ENCODE peak calls at places on chromosomes 5 and 9, in six cellular contexts. One of them, this sample, is unnamed.

GRCh38 chr5:117800261-117800660 is 1188.1 kb downstream of the DTWD2 start:
- DNase-seq in neural progenitor cell: no peak
- DNase-seq in colonic mucosa: no peak
- DNase-seq in right atrium auricular region: no peak
- DNase-seq in neural crest cell: no peak
- DNase-seq in epithelial cell of esophagus: no peak
- DNase-seq in this sample: no peak

GRCh38 chr5:72790188-72790587 is 26.3 kb upstream of the TNPO1 start:
- DNase-seq in epithelial cell of esophagus: peak; percentile 38
- DNase-seq in right atrium auricular region: no peak
- DNase-seq in neural progenitor cell: no peak
- DNase-seq in neural crest cell: no peak
- DNase-seq in colonic mucosa: no peak
- DNase-seq in this sample: no peak

GRCh38 chr9:13388157-13388556 is 108.7 kb upstream of the MPDZ start:
- DNase-seq in colonic mucosa: no peak
- DNase-seq in neural progenitor cell: no peak
- DNase-seq in epithelial cell of esophagus: no peak
- DNase-seq in neural crest cell: no peak
- DNase-seq in right atrium auricular region: peak; percentile 70
- DNase-seq in this sample: no peak

GRCh38 chr5:36664762-36665161 is 58.4 kb downstream of the SLC1A3 start:
- DNase-seq in epithelial cell of esophagus: peak; percentile 67
- DNase-seq in colonic mucosa: no peak
- DNase-seq in neural crest cell: no peak
- DNase-seq in right atrium auricular region: no peak
- DNase-seq in neural progenitor cell: no peak
- DNase-seq in this sample: no peak

GRCh38 chr5:174623438-174624019 is 100.9 kb upstream of the MSX2 start:
- DNase-seq in neural progenitor cell: no peak
- DNase-seq in epithelial cell of esophagus: no peak
- DNase-seq in right atrium auricular region: no peak
- DNase-seq in colonic mucosa: no peak
- DNase-seq in neural crest cell: no peak
- DNase-seq in this sample: no peak

GRCh38 chr9:5529683-5530221 is 19.4 kb downstream of the PDCD1LG2 start:
- DNase-seq in colonic mucosa: no peak
- DNase-seq in neural crest cell: no peak
- DNase-seq in epithelial cell of esophagus: peak; percentile 53
- DNase-seq in neural progenitor cell: no peak
- DNase-seq in right atrium auricular region: no peak
- DNase-seq in this sample: no peak

GRCh38 chr9:91647371-91647770 is 223.7 kb upstream of the NFIL3 start:
- DNase-seq in neural crest cell: no peak
- DNase-seq in right atrium auricular region: no peak
- DNase-seq in colonic mucosa: no peak
- DNase-seq in epithelial cell of esophagus: no peak
- DNase-seq in neural progenitor cell: no peak
- DNase-seq in this sample: no peak

GRCh38 chr5:163917741-163918140 is 412.3 kb downstream of the MAT2B start:
- DNase-seq in colonic mucosa: no peak
- DNase-seq in neural progenitor cell: no peak
- DNase-seq in epithelial cell of esophagus: peak; percentile 67
- DNase-seq in right atrium auricular region: no peak
- DNase-seq in neural crest cell: no peak
- DNase-seq in this sample: no peak

GRCh38 chr5:142955628-142956027 is 185.5 kb downstream of the ARHGAP26 start:
- DNase-seq in colonic mucosa: no peak
- DNase-seq in neural crest cell: no peak
- DNase-seq in epithelial cell of esophagus: no peak
- DNase-seq in right atrium auricular region: no peak
- DNase-seq in neural progenitor cell: no peak
- DNase-seq in this sample: no peak

GRCh38 chr9:98488578-98489312 is 220.0 kb downstream of the GABBR2 start:
- DNase-seq in right atrium auricular region: no peak
- DNase-seq in epithelial cell of esophagus: peak; percentile 94
- DNase-seq in neural progenitor cell: no peak
- DNase-seq in neural crest cell: no peak
- DNase-seq in colonic mucosa: no peak
- DNase-seq in this sample: no peak

GRCh38 chr5:37005252-37005651 is 128.7 kb downstream of the NIPBL start:
- DNase-seq in neural progenitor cell: no peak
- DNase-seq in colonic mucosa: no peak
- DNase-seq in neural crest cell: no peak
- DNase-seq in right atrium auricular region: no peak
- DNase-seq in epithelial cell of esophagus: no peak
- DNase-seq in this sample: no peak

GRCh38 chr5:16464664-16465543 is 696 bp downstream of the ZNF622 start:
- DNase-seq in neural crest cell: no peak
- DNase-seq in epithelial cell of esophagus: no peak
- DNase-seq in colonic mucosa: no peak
- DNase-seq in right atrium auricular region: no peak
- DNase-seq in neural progenitor cell: no peak
- DNase-seq in this sample: no peak

GRCh38 chr5:74510476-74510875 is 130.1 kb downstream of the ENC1 start:
- DNase-seq in epithelial cell of esophagus: no peak
- DNase-seq in neural crest cell: no peak
- DNase-seq in colonic mucosa: no peak
- DNase-seq in neural progenitor cell: no peak
- DNase-seq in right atrium auricular region: no peak
- DNase-seq in this sample: no peak

GRCh38 chr9:131804826-131805225 is 65.0 kb upstream of the RAPGEF1 start:
- DNase-seq in neural crest cell: no peak
- DNase-seq in neural progenitor cell: no peak
- DNase-seq in epithelial cell of esophagus: no peak
- DNase-seq in right atrium auricular region: no peak
- DNase-seq in colonic mucosa: no peak
- DNase-seq in this sample: no peak

GRCh38 chr5:65946198-65946745 is 19.9 kb downstream of the ERBIN start:
- DNase-seq in neural progenitor cell: no peak
- DNase-seq in neural crest cell: no peak
- DNase-seq in right atrium auricular region: no peak
- DNase-seq in colonic mucosa: no peak
- DNase-seq in epithelial cell of esophagus: no peak
- DNase-seq in this sample: no peak

GRCh38 chr5:82749453-82749852 is 327.7 kb downstream of the TMEM167A start:
- DNase-seq in colonic mucosa: no peak
- DNase-seq in epithelial cell of esophagus: no peak
- DNase-seq in right atrium auricular region: no peak
- DNase-seq in neural progenitor cell: no peak
- DNase-seq in neural crest cell: no peak
- DNase-seq in this sample: no peak

GRCh38 chr5:158874814-158875213 is 224.9 kb downstream of the EBF1 start:
- DNase-seq in right atrium auricular region: no peak
- DNase-seq in colonic mucosa: no peak
- DNase-seq in neural crest cell: no peak
- DNase-seq in epithelial cell of esophagus: no peak
- DNase-seq in neural progenitor cell: no peak
- DNase-seq in this sample: no peak

GRCh38 chr9:136095028-136095494 is at the start of gene NACC2:
- DNase-seq in colonic mucosa: peak; percentile 79
- DNase-seq in epithelial cell of esophagus: peak; percentile 76
- DNase-seq in right atrium auricular region: no peak
- DNase-seq in neural progenitor cell: peak; percentile 79
- DNase-seq in neural crest cell: no peak
- DNase-seq in this sample: no peak

GRCh38 chr5:173175523-173175922 is 31.2 kb downstream of the BNIP1 start:
- DNase-seq in colonic mucosa: no peak
- DNase-seq in neural progenitor cell: peak; percentile 8
- DNase-seq in neural crest cell: no peak
- DNase-seq in right atrium auricular region: no peak
- DNase-seq in epithelial cell of esophagus: no peak
- DNase-seq in this sample: no peak

GRCh38 chr5:75034137-75034739 is 18.1 kb downstream of the GCNT4 start:
- DNase-seq in neural crest cell: no peak
- DNase-seq in epithelial cell of esophagus: peak; percentile 85
- DNase-seq in neural progenitor cell: no peak
- DNase-seq in right atrium auricular region: no peak
- DNase-seq in colonic mucosa: peak; percentile 24
- DNase-seq in this sample: no peak

GRCh38 chr5:32233696-32234447 is 59.8 kb upstream of the GOLPH3 start:
- DNase-seq in colonic mucosa: peak; percentile 31
- DNase-seq in neural progenitor cell: no peak
- DNase-seq in neural crest cell: no peak
- DNase-seq in right atrium auricular region: no peak
- DNase-seq in epithelial cell of esophagus: peak; percentile 52
- DNase-seq in this sample: no peak

GRCh38 chr9:130994546-130995398 is 14.2 kb upstream of the LAMC3 start:
- DNase-seq in colonic mucosa: no peak
- DNase-seq in neural progenitor cell: no peak
- DNase-seq in epithelial cell of esophagus: no peak
- DNase-seq in neural crest cell: no peak
- DNase-seq in right atrium auricular region: no peak
- DNase-seq in this sample: no peak

GRCh38 chr5:1200495-1201326 is 684 bp upstream of the SLC6A19 start:
- DNase-seq in right atrium auricular region: no peak
- DNase-seq in neural crest cell: no peak
- DNase-seq in epithelial cell of esophagus: no peak
- DNase-seq in colonic mucosa: no peak
- DNase-seq in neural progenitor cell: no peak
- DNase-seq in this sample: no peak

GRCh38 chr5:114367029-114367428 is 5.2 kb downstream of the KCNN2 start:
- DNase-seq in epithelial cell of esophagus: peak; percentile 40
- DNase-seq in neural progenitor cell: no peak
- DNase-seq in neural crest cell: no peak
- DNase-seq in colonic mucosa: no peak
- DNase-seq in right atrium auricular region: no peak
- DNase-seq in this sample: no peak

GRCh38 chr5:6582507-6583048 is 50.3 kb downstream of the NSUN2 start:
- DNase-seq in right atrium auricular region: peak; percentile 53
- DNase-seq in neural progenitor cell: no peak
- DNase-seq in epithelial cell of esophagus: no peak
- DNase-seq in neural crest cell: no peak
- DNase-seq in colonic mucosa: no peak
- DNase-seq in this sample: no peak

GRCh38 chr5:6584727-6585126 is 48.1 kb downstream of the NSUN2 start:
- DNase-seq in right atrium auricular region: peak; percentile 40
- DNase-seq in epithelial cell of esophagus: no peak
- DNase-seq in neural crest cell: no peak
- DNase-seq in neural progenitor cell: no peak
- DNase-seq in colonic mucosa: no peak
- DNase-seq in this sample: no peak

GRCh38 chr5:6581559-6582426 is 51.1 kb downstream of the NSUN2 start:
- DNase-seq in neural crest cell: no peak
- DNase-seq in colonic mucosa: no peak
- DNase-seq in right atrium auricular region: peak; percentile 46
- DNase-seq in epithelial cell of esophagus: no peak
- DNase-seq in neural progenitor cell: no peak
- DNase-seq in this sample: no peak

GRCh38 chr5:6584101-6584645 is 48.7 kb downstream of the NSUN2 start:
- DNase-seq in colonic mucosa: no peak
- DNase-seq in right atrium auricular region: peak; percentile 50
- DNase-seq in neural crest cell: no peak
- DNase-seq in epithelial cell of esophagus: no peak
- DNase-seq in neural progenitor cell: no peak
- DNase-seq in this sample: no peak

GRCh38 chr5:6583049-6583880 is 49.6 kb downstream of the NSUN2 start:
- DNase-seq in neural progenitor cell: peak; percentile 82
- DNase-seq in epithelial cell of esophagus: peak; percentile 18
- DNase-seq in right atrium auricular region: peak; percentile 53
- DNase-seq in neural crest cell: peak; percentile 38
- DNase-seq in colonic mucosa: no peak
- DNase-seq in this sample: peak; percentile 75
- TF ChIP-seq CTCF in neural progenitor cell: peak; percentile 58
- TF ChIP-seq CTCF in epithelial cell of esophagus: peak; percentile 15
- TF ChIP-seq CTCF in right atrium auricular region: peak; percentile 65
- TF ChIP-seq CTCF in neural crest cell: peak; percentile 59
- TF ChIP-seq CTCF in colonic mucosa: no peak
- TF ChIP-seq CTCF in this sample: no peak

GRCh38 chr9:93965830-93966577 is 10.8 kb upstream of the BARX1 start:
- DNase-seq in neural crest cell: no peak
- DNase-seq in neural progenitor cell: no peak
- DNase-seq in right atrium auricular region: no peak
- DNase-seq in epithelial cell of esophagus: peak; percentile 45
- DNase-seq in colonic mucosa: peak; percentile 11
- DNase-seq in this sample: peak; percentile 17
- TF ChIP-seq CTCF in neural crest cell: peak; percentile 29
- TF ChIP-seq CTCF in neural progenitor cell: peak; percentile 35
- TF ChIP-seq CTCF in right atrium auricular region: no peak
- TF ChIP-seq CTCF in epithelial cell of esophagus: peak; percentile 36
- TF ChIP-seq CTCF in colonic mucosa: no peak
- TF ChIP-seq CTCF in this sample: no peak

DNA sequence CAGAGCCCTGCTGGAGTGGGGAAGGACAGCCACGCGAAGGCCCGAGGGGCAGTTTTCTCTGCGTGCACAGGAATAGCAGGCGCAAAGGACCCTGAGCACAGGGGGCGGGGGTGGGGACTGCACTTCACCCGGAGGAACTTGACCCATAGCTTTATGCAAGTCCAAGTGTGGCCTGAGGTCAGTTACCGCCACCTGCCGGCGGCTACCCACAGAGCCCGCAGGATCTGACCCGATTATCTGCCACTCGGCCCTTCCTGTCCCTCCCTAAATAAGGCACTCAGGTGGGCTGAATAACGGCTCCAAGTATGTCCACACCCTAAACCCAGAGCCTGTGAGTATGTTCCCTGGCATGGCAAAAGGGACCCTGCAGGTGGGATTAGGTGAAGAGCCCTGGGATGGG is 65.4 kb upstream of the FCN1 start:
- DNase-seq in epithelial cell of esophagus: no peak
- DNase-seq in neural crest cell: peak; percentile 25
- DNase-seq in right atrium auricular region: no peak
- DNase-seq in colonic mucosa: no peak
- DNase-seq in neural progenitor cell: peak; percentile 16
- DNase-seq in this sample: peak; percentile 69
- TF ChIP-seq CTCF in epithelial cell of esophagus: no peak
- TF ChIP-seq CTCF in neural crest cell: peak; percentile 58
- TF ChIP-seq CTCF in right atrium auricular region: peak; percentile 63
- TF ChIP-seq CTCF in colonic mucosa: no peak
- TF ChIP-seq CTCF in neural progenitor cell: peak; percentile 59
- TF ChIP-seq CTCF in this sample: peak; percentile 36

DNA sequence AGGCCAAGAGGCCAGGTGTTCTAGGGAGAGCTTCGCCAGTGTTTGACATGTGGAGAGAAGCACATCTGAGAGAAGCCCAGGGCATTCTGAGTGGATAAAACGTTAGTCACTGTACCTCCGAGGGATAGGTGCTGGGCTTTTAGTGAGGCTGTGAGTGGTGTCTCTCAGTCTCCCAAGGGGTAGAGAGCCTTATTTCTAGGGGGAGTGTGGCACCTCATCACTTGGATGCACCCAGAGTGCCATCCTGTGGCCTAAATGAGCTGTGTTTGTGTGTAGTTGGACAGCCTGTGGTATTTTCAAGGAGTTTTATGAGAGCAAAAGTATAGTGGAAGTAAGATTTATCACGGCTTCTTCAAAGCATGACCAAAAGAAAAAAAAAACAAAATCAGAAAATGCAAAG is 1046.9 kb upstream of the WWC1 start:
- DNase-seq in neural crest cell: peak; percentile 25
- DNase-seq in neural progenitor cell: peak; percentile 80
- DNase-seq in right atrium auricular region: no peak
- DNase-seq in epithelial cell of esophagus: peak; percentile 10
- DNase-seq in colonic mucosa: no peak
- DNase-seq in this sample: no peak
- TF ChIP-seq CTCF in neural crest cell: peak; percentile 62
- TF ChIP-seq CTCF in neural progenitor cell: peak; percentile 83
- TF ChIP-seq CTCF in right atrium auricular region: peak; percentile 27
- TF ChIP-seq CTCF in epithelial cell of esophagus: peak; percentile 15
- TF ChIP-seq CTCF in colonic mucosa: no peak
- TF ChIP-seq CTCF in this sample: no peak